ENCODE peak calls at places on chromosomes 6 and 20, in seven cellular contexts. One of them, this sample, is unnamed.

GRCh38 chr6:146770275-146770964 is 171.6 kb downstream of the ADGB start:
- DNase-seq in adrenal gland: no peak
- DNase-seq in lung: no peak
- DNase-seq in astrocyte of the spinal cord: no peak
- DNase-seq in heart right ventricle: peak
- DNase-seq in upper lobe of right lung: no peak
- DNase-seq in astrocyte of the cerebellum: no peak
- DNase-seq in this sample: no peak

GRCh38 chr6:152922706-152923105 is 60.1 kb downstream of the FBXO5 start:
- DNase-seq in astrocyte of the cerebellum: no peak
- DNase-seq in upper lobe of right lung: no peak
- DNase-seq in heart right ventricle: no peak
- DNase-seq in astrocyte of the spinal cord: no peak
- DNase-seq in adrenal gland: no peak
- DNase-seq in lung: no peak
- DNase-seq in this sample: no peak

GRCh38 chr6:98636941-98637340 is 197.4 kb upstream of the POU3F2 start:
- DNase-seq in astrocyte of the spinal cord: no peak
- DNase-seq in upper lobe of right lung: no peak
- DNase-seq in lung: no peak
- DNase-seq in heart right ventricle: no peak
- DNase-seq in adrenal gland: no peak
- DNase-seq in astrocyte of the cerebellum: no peak
- DNase-seq in this sample: no peak

GRCh38 chr6:11007715-11008608 is 36.1 kb downstream of the ELOVL2 start:
- DNase-seq in upper lobe of right lung: no peak
- DNase-seq in heart right ventricle: no peak
- DNase-seq in adrenal gland: no peak
- DNase-seq in lung: no peak
- DNase-seq in astrocyte of the spinal cord: peak
- DNase-seq in astrocyte of the cerebellum: no peak
- DNase-seq in this sample: no peak

GRCh38 chr6:90611996-90612690 is 25.3 kb upstream of the MAP3K7 start:
- DNase-seq in astrocyte of the cerebellum: no peak
- DNase-seq in adrenal gland: no peak
- DNase-seq in lung: no peak
- DNase-seq in heart right ventricle: no peak
- DNase-seq in upper lobe of right lung: no peak
- DNase-seq in astrocyte of the spinal cord: no peak
- DNase-seq in this sample: no peak

GRCh38 chr6:167153523-167153959 is 4.2 kb downstream of the GPR31 start:
- DNase-seq in lung: no peak
- DNase-seq in upper lobe of right lung: no peak
- DNase-seq in heart right ventricle: no peak
- DNase-seq in astrocyte of the cerebellum: no peak
- DNase-seq in adrenal gland: peak
- DNase-seq in astrocyte of the spinal cord: peak
- DNase-seq in this sample: no peak

GRCh38 chr6:34390531-34391013 is 1.9 kb downstream of the NUDT3 start:
- DNase-seq in adrenal gland: no peak
- DNase-seq in astrocyte of the spinal cord: no peak
- DNase-seq in heart right ventricle: no peak
- DNase-seq in lung: no peak
- DNase-seq in upper lobe of right lung: no peak
- DNase-seq in astrocyte of the cerebellum: no peak
- DNase-seq in this sample: no peak

GRCh38 chr6:28910901-28911680 is 12.7 kb downstream of the TRIM27 start:
- DNase-seq in astrocyte of the cerebellum: no peak
- DNase-seq in astrocyte of the spinal cord: no peak
- DNase-seq in adrenal gland: no peak
- DNase-seq in lung: no peak
- DNase-seq in upper lobe of right lung: no peak
- DNase-seq in heart right ventricle: no peak
- DNase-seq in this sample: no peak

GRCh38 chr6:25138024-25138696 is 141.0 kb upstream of the CARMIL1 start:
- DNase-seq in lung: peak
- DNase-seq in astrocyte of the cerebellum: no peak
- DNase-seq in upper lobe of right lung: peak
- DNase-seq in adrenal gland: peak
- DNase-seq in heart right ventricle: peak
- DNase-seq in astrocyte of the spinal cord: peak
- DNase-seq in this sample: peak

GRCh38 chr6:112946051-112946450 is 598.9 kb downstream of the RFPL4B start:
- DNase-seq in astrocyte of the cerebellum: no peak
- DNase-seq in heart right ventricle: no peak
- DNase-seq in astrocyte of the spinal cord: peak
- DNase-seq in adrenal gland: no peak
- DNase-seq in lung: no peak
- DNase-seq in upper lobe of right lung: no peak
- DNase-seq in this sample: peak

GRCh38 chr6:53512631-53513030 is 32.3 kb downstream of the GCLC start:
- DNase-seq in upper lobe of right lung: no peak
- DNase-seq in astrocyte of the spinal cord: no peak
- DNase-seq in lung: no peak
- DNase-seq in astrocyte of the cerebellum: no peak
- DNase-seq in adrenal gland: no peak
- DNase-seq in heart right ventricle: no peak
- DNase-seq in this sample: no peak

GRCh38 chr6:142856857-142857608 is 87.9 kb downstream of the HIVEP2 start:
- DNase-seq in astrocyte of the cerebellum: no peak
- DNase-seq in lung: no peak
- DNase-seq in adrenal gland: no peak
- DNase-seq in upper lobe of right lung: no peak
- DNase-seq in astrocyte of the spinal cord: no peak
- DNase-seq in heart right ventricle: no peak
- DNase-seq in this sample: no peak

GRCh38 chr6:106910999-106911949 is 63.3 kb downstream of the CD24 start:
- DNase-seq in upper lobe of right lung: no peak
- DNase-seq in adrenal gland: no peak
- DNase-seq in lung: no peak
- DNase-seq in astrocyte of the spinal cord: no peak
- DNase-seq in astrocyte of the cerebellum: no peak
- DNase-seq in heart right ventricle: no peak
- DNase-seq in this sample: no peak

GRCh38 chr6:30238178-30238795 is 25.1 kb upstream of the TRIM26 start:
- DNase-seq in adrenal gland: no peak
- DNase-seq in upper lobe of right lung: no peak
- DNase-seq in astrocyte of the cerebellum: no peak
- DNase-seq in astrocyte of the spinal cord: no peak
- DNase-seq in lung: no peak
- DNase-seq in heart right ventricle: no peak
- DNase-seq in this sample: no peak
- TF ChIP-seq CTCF in adrenal gland: peak
- TF ChIP-seq CTCF in upper lobe of right lung: peak
- TF ChIP-seq CTCF in astrocyte of the cerebellum: peak
- TF ChIP-seq CTCF in astrocyte of the spinal cord: peak
- TF ChIP-seq CTCF in lung: no peak
- TF ChIP-seq CTCF in heart right ventricle: peak
- TF ChIP-seq CTCF in this sample: peak

GRCh38 chr20:41245086-41245707 is 72.3 kb downstream of the ZHX3 start:
- DNase-seq in astrocyte of the spinal cord: no peak
- DNase-seq in adrenal gland: no peak
- DNase-seq in lung: no peak
- DNase-seq in astrocyte of the cerebellum: no peak
- DNase-seq in upper lobe of right lung: no peak
- DNase-seq in heart right ventricle: no peak
- DNase-seq in this sample: no peak
- TF ChIP-seq CTCF in astrocyte of the spinal cord: peak
- TF ChIP-seq CTCF in adrenal gland: no peak
- TF ChIP-seq CTCF in lung: no peak
- TF ChIP-seq CTCF in astrocyte of the cerebellum: peak
- TF ChIP-seq CTCF in upper lobe of right lung: peak
- TF ChIP-seq CTCF in heart right ventricle: peak
- TF ChIP-seq CTCF in this sample: peak

GRCh38 chr20:57282691-57283361 is 16.4 kb upstream of the BMP7 start:
- DNase-seq in lung: no peak
- DNase-seq in heart right ventricle: no peak
- DNase-seq in upper lobe of right lung: no peak
- DNase-seq in astrocyte of the cerebellum: no peak
- DNase-seq in adrenal gland: no peak
- DNase-seq in astrocyte of the spinal cord: no peak
- DNase-seq in this sample: no peak
- TF ChIP-seq CTCF in lung: no peak
- TF ChIP-seq CTCF in heart right ventricle: no peak
- TF ChIP-seq CTCF in upper lobe of right lung: no peak
- TF ChIP-seq CTCF in astrocyte of the cerebellum: no peak
- TF ChIP-seq CTCF in adrenal gland: no peak
- TF ChIP-seq CTCF in astrocyte of the spinal cord: no peak
- TF ChIP-seq CTCF in this sample: no peak

DNA sequence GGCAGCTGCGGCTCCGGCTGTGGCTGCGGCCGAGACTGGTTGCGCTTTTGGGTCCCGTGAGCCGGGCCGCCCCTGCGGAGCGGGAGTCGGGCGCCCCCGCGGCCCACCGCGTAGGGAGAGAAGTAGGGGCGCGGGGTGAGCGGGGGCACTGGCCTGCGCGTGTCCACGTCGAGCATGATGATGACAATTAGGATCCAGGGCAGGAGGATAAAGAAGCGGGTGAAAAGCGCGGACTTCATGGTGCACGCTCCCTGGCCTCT is 739 bp downstream of the B3GAT2 start:
- DNase-seq in heart right ventricle: no peak
- DNase-seq in astrocyte of the spinal cord: no peak
- DNase-seq in upper lobe of right lung: no peak
- DNase-seq in adrenal gland: no peak
- DNase-seq in lung: no peak
- DNase-seq in astrocyte of the cerebellum: no peak
- DNase-seq in this sample: no peak
- TF ChIP-seq CTCF in heart right ventricle: no peak
- TF ChIP-seq CTCF in astrocyte of the spinal cord: no peak
- TF ChIP-seq CTCF in upper lobe of right lung: peak
- TF ChIP-seq CTCF in adrenal gland: no peak
- TF ChIP-seq CTCF in lung: no peak
- TF ChIP-seq CTCF in astrocyte of the cerebellum: no peak
- TF ChIP-seq CTCF in this sample: no peak

GRCh38 chr20:58239216-58239615 is 10.8 kb upstream of the ANKRD60 start:
- DNase-seq in astrocyte of the spinal cord: no peak
- DNase-seq in lung: no peak
- DNase-seq in heart right ventricle: no peak
- DNase-seq in astrocyte of the cerebellum: no peak
- DNase-seq in upper lobe of right lung: no peak
- DNase-seq in adrenal gland: no peak
- DNase-seq in this sample: no peak
- TF ChIP-seq CTCF in astrocyte of the spinal cord: no peak
- TF ChIP-seq CTCF in lung: no peak
- TF ChIP-seq CTCF in heart right ventricle: no peak
- TF ChIP-seq CTCF in astrocyte of the cerebellum: peak
- TF ChIP-seq CTCF in upper lobe of right lung: no peak
- TF ChIP-seq CTCF in adrenal gland: no peak
- TF ChIP-seq CTCF in this sample: no peak

GRCh38 chr20:13292486-13292885 is 71.4 kb downstream of the ISM1 start:
- DNase-seq in heart right ventricle: no peak
- DNase-seq in astrocyte of the spinal cord: no peak
- DNase-seq in adrenal gland: no peak
- DNase-seq in lung: no peak
- DNase-seq in upper lobe of right lung: no peak
- DNase-seq in astrocyte of the cerebellum: no peak
- DNase-seq in this sample: no peak
- TF ChIP-seq CTCF in heart right ventricle: no peak
- TF ChIP-seq CTCF in astrocyte of the spinal cord: no peak
- TF ChIP-seq CTCF in adrenal gland: no peak
- TF ChIP-seq CTCF in lung: no peak
- TF ChIP-seq CTCF in upper lobe of right lung: no peak
- TF ChIP-seq CTCF in astrocyte of the cerebellum: no peak
- TF ChIP-seq CTCF in this sample: no peak

GRCh38 chr20:61764471-61765020 is 301.1 kb downstream of the TAF4 start:
- DNase-seq in astrocyte of the spinal cord: no peak
- DNase-seq in adrenal gland: no peak
- DNase-seq in lung: no peak
- DNase-seq in astrocyte of the cerebellum: no peak
- DNase-seq in upper lobe of right lung: no peak
- DNase-seq in heart right ventricle: no peak
- DNase-seq in this sample: no peak

GRCh38 chr20:61766921-61767610 is 298.6 kb downstream of the TAF4 start:
- DNase-seq in astrocyte of the cerebellum: no peak
- DNase-seq in heart right ventricle: no peak
- DNase-seq in lung: no peak
- DNase-seq in upper lobe of right lung: no peak
- DNase-seq in astrocyte of the spinal cord: no peak
- DNase-seq in adrenal gland: no peak
- DNase-seq in this sample: no peak

GRCh38 chr20:61765081-61765870 is 300.4 kb downstream of the TAF4 start:
- DNase-seq in adrenal gland: no peak
- DNase-seq in upper lobe of right lung: no peak
- DNase-seq in heart right ventricle: no peak
- DNase-seq in lung: no peak
- DNase-seq in astrocyte of the spinal cord: no peak
- DNase-seq in astrocyte of the cerebellum: no peak
- DNase-seq in this sample: no peak

GRCh38 chr20:61767776-61768494 is 297.7 kb downstream of the TAF4 start:
- DNase-seq in upper lobe of right lung: no peak
- DNase-seq in adrenal gland: no peak
- DNase-seq in heart right ventricle: no peak
- DNase-seq in lung: no peak
- DNase-seq in astrocyte of the spinal cord: no peak
- DNase-seq in astrocyte of the cerebellum: no peak
- DNase-seq in this sample: no peak

GRCh38 chr20:61765871-61766654 is 299.6 kb downstream of the TAF4 start:
- DNase-seq in heart right ventricle: no peak
- DNase-seq in lung: no peak
- DNase-seq in upper lobe of right lung: no peak
- DNase-seq in adrenal gland: no peak
- DNase-seq in astrocyte of the cerebellum: no peak
- DNase-seq in astrocyte of the spinal cord: no peak
- DNase-seq in this sample: no peak
- TF ChIP-seq CTCF in heart right ventricle: no peak
- TF ChIP-seq CTCF in lung: no peak
- TF ChIP-seq CTCF in upper lobe of right lung: no peak
- TF ChIP-seq CTCF in adrenal gland: no peak
- TF ChIP-seq CTCF in astrocyte of the cerebellum: no peak
- TF ChIP-seq CTCF in astrocyte of the spinal cord: no peak
- TF ChIP-seq CTCF in this sample: no peak

DNA sequence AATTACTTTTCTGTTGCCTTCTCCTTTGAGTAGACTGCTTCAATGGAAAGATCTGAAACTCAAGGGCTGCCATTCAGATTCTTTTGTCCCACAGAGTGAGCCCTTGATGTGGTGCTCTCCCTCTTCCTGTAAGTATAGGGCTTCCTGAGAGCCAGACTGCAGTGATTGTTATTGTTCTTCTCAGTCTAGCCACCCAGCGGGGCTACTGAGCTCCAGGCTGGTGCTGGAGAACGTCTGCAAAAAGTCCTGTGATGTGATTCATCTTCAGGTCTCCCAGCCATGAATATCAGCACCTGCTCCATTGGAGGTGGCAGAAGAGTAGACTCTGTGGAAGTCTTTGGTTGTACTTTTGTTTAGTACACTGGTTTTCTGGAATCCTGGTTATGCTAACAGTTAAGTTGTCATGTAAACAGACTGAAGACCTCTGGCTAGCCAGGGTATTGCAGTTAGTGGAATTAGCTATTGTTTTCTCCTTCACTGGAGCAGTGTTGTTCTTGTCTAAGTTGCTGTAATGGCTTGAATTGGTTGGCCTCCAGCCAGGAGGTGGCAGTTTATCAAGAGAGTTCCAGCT is 240.9 kb downstream of the COL12A1 start:
- DNase-seq in upper lobe of right lung: no peak
- DNase-seq in heart right ventricle: no peak
- DNase-seq in lung: no peak
- DNase-seq in adrenal gland: no peak
- DNase-seq in astrocyte of the spinal cord: no peak
- DNase-seq in astrocyte of the cerebellum: no peak
- DNase-seq in this sample: no peak
- TF ChIP-seq CTCF in upper lobe of right lung: no peak
- TF ChIP-seq CTCF in heart right ventricle: no peak
- TF ChIP-seq CTCF in lung: no peak
- TF ChIP-seq CTCF in adrenal gland: no peak
- TF ChIP-seq CTCF in astrocyte of the spinal cord: no peak
- TF ChIP-seq CTCF in astrocyte of the cerebellum: no peak
- TF ChIP-seq CTCF in this sample: no peak

This sample was measured in AG09319.